ENCODE peak calls at places on chromosome 9, in nine cellular contexts. H is CD8-positive, alpha-beta T cell; P is small intestine; X is ovary; S is heart left ventricle; G is esophagus squamous epithelium; T is tibial nerve; Y is aorta; W is spleen. O is an unnamed sample. For H3K9me3, the result is how much of the 10 kb centered on the place peaks cover.

GRCh38 chr9:125911861-125912260 is 164.7 kb downstream of the PBX3 start:
- DNase-seq in T (no peak), Y (no peak), X (no peak), P (no peak), W (no peak), H (no peak), G (no peak), S (no peak), O (no peak)

GRCh38 chr9:93127395-93127911 is 6.6 kb downstream of the NINJ1 start:
- DNase-seq in G (no peak), X (no peak), T (peak), W (peak), H (no peak), P (no peak), S (peak), Y (peak), O (no peak)

GRCh38 chr9:129173296-129174101 is 4.6 kb downstream of the IER5L start:
- DNase-seq in H (no peak), T (no peak), Y (no peak), P (no peak), S (no peak), X (no peak), W (no peak), G (no peak), O (no peak)

GRCh38 chr9:127742435-127743088 is 7.5 kb upstream of the TOR2A start:
- DNase-seq in P (peak), G (no peak), S (no peak), H (no peak), T (no peak), Y (no peak), X (peak), W (no peak), O (no peak)

GRCh38 chr9:129888085-129888808 is 53.0 kb downstream of the USP20 start:
- DNase-seq in P (peak), W (peak), S (peak), T (no peak), H (peak), X (no peak), G (peak), Y (no peak), O (peak)

GRCh38 chr9:37182718-37183117 is 62.3 kb downstream of the ZCCHC7 start:
- DNase-seq in W (no peak), X (no peak), H (no peak), P (no peak), T (no peak), S (no peak), G (no peak), Y (no peak), O (no peak)

GRCh38 chr9:120820095-120820494 is 22.6 kb downstream of the PSMD5 start:
- DNase-seq in S (no peak), G (no peak), T (no peak), X (no peak), W (no peak), Y (no peak), P (no peak), H (no peak), O (no peak)

GRCh38 chr9:2576631-2577030 is 45.0 kb upstream of the VLDLR start:
- DNase-seq in W (no peak), Y (no peak), G (no peak), X (no peak), S (no peak), T (no peak), H (no peak), P (no peak), O (no peak)

GRCh38 chr9:34437006-34437925 is 21.1 kb downstream of the FAM219A start:
- DNase-seq in S (no peak), P (peak), H (peak), T (peak), X (no peak), Y (no peak), G (no peak), W (no peak), O (peak)

GRCh38 chr9:14827805-14828204 is 82.4 kb downstream of the FREM1 start:
- DNase-seq in W (no peak), P (no peak), X (no peak), Y (no peak), S (no peak), G (no peak), H (no peak), T (no peak), O (no peak)

GRCh38 chr9:122719218-122719617 is 4.6 kb upstream of the OR1L4 start:
- DNase-seq in Y (no peak), G (no peak), S (no peak), X (no peak), T (no peak), W (no peak), H (no peak), P (no peak), O (no peak)
- H3K9me3 ChIP-seq in Y (under half), G (under half), S (under half), X (under half), T (under half), W (half or more), H (under half), P (under half), O (under half)

GRCh38 chr9:118449554-118449953 is 745.4 kb downstream of the TLR4 start:
- DNase-seq in G (no peak), P (no peak), S (no peak), T (no peak), W (no peak), H (no peak), X (no peak), Y (no peak), O (no peak)
- H3K9me3 ChIP-seq in G (under half), P (under half), S (under half), T (under half), W (under half), H (under half), X (under half), Y (under half), O (under half)

GRCh38 chr9:40913928-40914673 is 214.4 kb downstream of the FOXD4L6 start:
- DNase-seq in T (no peak), W (no peak), S (no peak), H (no peak), Y (no peak), G (no peak), X (no peak), P (no peak), O (no peak)

GRCh38 chr9:40909821-40910220 is 218.7 kb downstream of the FOXD4L6 start:
- DNase-seq in Y (no peak), P (no peak), G (no peak), H (no peak), X (no peak), T (no peak), W (no peak), S (no peak), O (no peak)

GRCh38 chr9:40914772-40915659 is 213.5 kb downstream of the FOXD4L6 start:
- DNase-seq in S (no peak), W (no peak), P (no peak), H (no peak), X (no peak), Y (no peak), G (no peak), T (no peak), O (no peak)

GRCh38 chr9:40911647-40912046 is 216.8 kb downstream of the FOXD4L6 start:
- DNase-seq in S (no peak), P (no peak), Y (no peak), X (no peak), G (no peak), W (no peak), T (no peak), H (no peak), O (no peak)

DNA sequence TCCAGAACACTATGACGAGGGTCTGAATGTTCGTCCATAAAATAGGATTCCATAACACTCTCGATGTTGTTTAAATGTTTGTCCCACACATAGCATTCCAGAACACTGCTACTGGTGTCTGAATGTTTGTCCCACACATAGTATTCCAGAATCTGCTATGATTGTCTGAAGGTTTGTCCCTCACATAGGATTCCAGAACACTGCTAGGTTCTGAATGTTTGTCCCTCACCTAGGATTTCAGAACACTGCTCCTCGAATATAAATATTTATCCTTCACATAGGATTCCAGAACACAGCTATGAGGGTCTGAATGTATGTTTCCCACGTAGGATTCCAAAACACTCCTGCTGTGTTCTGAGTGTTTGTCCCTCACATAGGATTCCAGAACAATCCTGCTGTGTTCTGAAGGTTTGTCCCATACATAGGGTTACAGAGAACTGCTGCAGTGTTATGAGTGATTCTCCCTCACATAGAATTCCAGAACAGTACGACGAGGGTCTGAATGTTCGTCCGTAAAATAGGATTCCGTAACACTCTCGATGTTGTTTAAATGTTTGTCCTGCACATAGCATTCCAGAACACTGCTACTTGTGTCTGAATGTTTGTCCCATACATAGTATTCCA is 215.3 kb downstream of the FOXD4L6 start:
- DNase-seq in H (no peak), P (no peak), S (no peak), X (no peak), Y (no peak), T (no peak), W (no peak), G (no peak), O (no peak)
- H3K9me3 ChIP-seq in H (half or more), P (under half), S (half or more), X (half or more), Y (under half), T (under half), W (half or more), G (half or more), O (half or more)

DNA sequence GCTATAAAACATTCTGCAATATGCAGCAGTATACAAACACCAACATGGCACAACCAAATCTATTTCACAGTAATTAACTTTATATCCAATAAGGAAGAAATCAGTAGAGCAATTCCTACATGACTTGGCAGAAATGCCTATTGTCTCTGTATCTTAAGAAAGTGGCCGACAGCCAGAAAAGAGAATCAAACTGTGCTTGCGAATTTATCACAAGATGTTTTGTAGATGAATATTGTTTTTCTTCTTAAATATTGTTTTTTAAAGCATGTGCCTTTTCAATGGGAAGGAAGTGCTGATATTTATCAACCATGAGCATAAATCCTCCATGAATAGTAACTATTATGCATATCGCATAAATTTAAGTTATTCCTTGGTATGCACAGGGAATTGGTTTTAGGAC is 501.7 kb upstream of the DMAC1 start:
- DNase-seq in H (no peak), T (no peak), Y (no peak), W (no peak), S (no peak), X (no peak), P (no peak), G (no peak), O (no peak)
- H3K9me3 ChIP-seq in H (under half), T (under half), Y (under half), W (under half), S (under half), X (under half), P (under half), G (under half), O (under half)

GRCh38 chr9:11549311-11549794 is 936.6 kb upstream of the PTPRD start:
- DNase-seq in Y (no peak), S (no peak), X (no peak), P (no peak), G (no peak), W (peak), T (no peak), H (no peak), O (no peak)

GRCh38 chr9:11551106-11551505 is 938.3 kb upstream of the PTPRD start:
- DNase-seq in H (no peak), Y (no peak), G (no peak), T (no peak), W (no peak), P (no peak), S (no peak), X (no peak), O (no peak)
- H3K9me3 ChIP-seq in H (under half), Y (under half), G (under half), T (under half), W (under half), P (under half), S (under half), X (under half), O (under half)

GRCh38 chr9:135402739-135403695 is 76.6 kb upstream of the PPP1R26 start:
- DNase-seq in G (no peak), Y (no peak), T (no peak), W (no peak), H (no peak), P (no peak), X (no peak), S (no peak), O (no peak)

GRCh38 chr9:135402048-135402738 is 77.4 kb upstream of the PPP1R26 start:
- DNase-seq in Y (no peak), S (no peak), H (no peak), T (no peak), G (no peak), X (no peak), P (no peak), W (no peak), O (no peak)

GRCh38 chr9:135401218-135401617 is 78.4 kb upstream of the PPP1R26 start:
- DNase-seq in H (no peak), X (no peak), G (no peak), Y (no peak), P (no peak), W (no peak), T (no peak), S (no peak), O (no peak)

GRCh38 chr9:135399000-135399649 is 80.5 kb upstream of the PPP1R26 start:
- DNase-seq in S (no peak), H (no peak), G (no peak), Y (no peak), P (no peak), X (no peak), W (no peak), T (no peak), O (no peak)

GRCh38 chr9:135400496-135400895 is 79.1 kb upstream of the PPP1R26 start:
- DNase-seq in S (no peak), P (no peak), T (no peak), W (no peak), X (no peak), H (no peak), G (no peak), Y (no peak), O (no peak)
- H3K9me3 ChIP-seq in S (under half), P (under half), T (under half), W (under half), X (under half), H (under half), G (under half), Y (under half), O (under half)

O was measured in CD4-positive, alpha-beta T cell.